ENCODE peak calls at places on chromosomes 5 and 9, in five cellular contexts. S, T, C, G and N are unnamed samples.

GRCh38 chr5:149771216-149771973 is 41.3 kb downstream of the PPARGC1B start:
- DNase-seq in S (no peak), T (no peak), C (no peak), G (no peak), N (no peak)

GRCh38 chr9:2876726-2877125 is 32.8 kb upstream of the PUM3 start:
- DNase-seq in S (no peak), T (no peak), C (no peak), G (no peak), N (no peak)

GRCh38 chr9:73327149-73327548 is 175.5 kb downstream of the ANXA1 start:
- DNase-seq in S (no peak), T (no peak), C (no peak), G (no peak), N (no peak)

GRCh38 chr5:127671218-127671617 is 22.3 kb downstream of the CTXN3 start:
- DNase-seq in S (no peak), T (no peak), C (no peak), G (no peak), N (no peak)

GRCh38 chr5:171957591-171958251 is 48.7 kb downstream of the FBXW11 start:
- DNase-seq in S (no peak), T (no peak), C (no peak), G (no peak), N (no peak)

GRCh38 chr5:98483301-98483700 is 290.2 kb upstream of the RGMB start:
- DNase-seq in S (no peak), T (no peak), C (peak), G (no peak), N (no peak)

GRCh38 chr5:40106847-40107246 is 572.9 kb upstream of the PTGER4 start:
- DNase-seq in S (no peak), T (no peak), C (no peak), G (no peak), N (no peak)

GRCh38 chr5:139708877-139709586 is 60.9 kb downstream of the CXXC5 start:
- DNase-seq in S (no peak), T (peak), C (peak), G (peak), N (peak)

GRCh38 chr9:70111042-70111602 is 67.5 kb downstream of the MAMDC2 start:
- DNase-seq in S (peak), T (peak), C (peak), G (peak), N (peak)

GRCh38 chr5:150448960-150449490 is 514 bp downstream of the RPS14 start:
- DNase-seq in S (no peak), T (no peak), C (no peak), G (no peak), N (no peak)

GRCh38 chr5:103927739-103928138 is 365.1 kb upstream of the NUDT12 start:
- DNase-seq in S (no peak), T (no peak), C (no peak), G (no peak), N (no peak)

GRCh38 chr5:68344447-68345111 is 129.0 kb downstream of the PIK3R1 start:
- DNase-seq in S (no peak), T (no peak), C (peak), G (no peak), N (no peak)

GRCh38 chr9:76371901-76372300 is 22.3 kb downstream of the RFK start:
- DNase-seq in S (no peak), T (no peak), C (peak), G (no peak), N (no peak)

GRCh38 chr5:6595405-6595804 is 37.4 kb downstream of the NSUN2 start:
- DNase-seq in S (no peak), T (no peak), C (no peak), G (no peak), N (no peak)

GRCh38 chr5:10985091-10985490 is 224.1 kb upstream of the DAP start:
- DNase-seq in S (no peak), T (no peak), C (no peak), G (no peak), N (no peak)

GRCh38 chr9:98357921-98358535 is 102.6 kb upstream of the TBC1D2 start:
- DNase-seq in S (no peak), T (no peak), C (peak), G (no peak), N (no peak)

GRCh38 chr9:95092321-95093072 is 225.0 kb downstream of the FANCC start:
- DNase-seq in S (no peak), T (peak), C (peak), G (no peak), N (no peak)

GRCh38 chr5:127941646-127942045 is 141.9 kb upstream of the SLC12A2 start:
- DNase-seq in S (peak), T (no peak), C (no peak), G (no peak), N (no peak)

GRCh38 chr9:72932669-72933068 is 20.2 kb downstream of the ALDH1A1 start:
- DNase-seq in S (no peak), T (no peak), C (peak), G (no peak), N (no peak)

GRCh38 chr9:128702949-128703615 is 779 bp downstream of the PKN3 start:
- DNase-seq in S (no peak), T (peak), C (no peak), G (peak), N (peak)
- H3K4me3 ChIP-seq in S (peak), T (peak), C (peak), G (peak), N (peak)

GRCh38 chr5:153982206-153982605 is 56.5 kb downstream of the FAM114A2 start:
- DNase-seq in S (no peak), T (no peak), C (no peak), G (no peak), N (no peak)
- H3K4me3 ChIP-seq in S (no peak), T (no peak), C (no peak), G (no peak), N (no peak)

GRCh38 chr5:57828221-57828620 is 345.6 kb upstream of the ACTBL2 start:
- DNase-seq in S (no peak), T (no peak), C (no peak), G (no peak), N (no peak)

GRCh38 chr5:57822651-57823050 is 340.0 kb upstream of the ACTBL2 start:
- DNase-seq in S (no peak), T (no peak), C (no peak), G (no peak), N (no peak)

GRCh38 chr5:57818397-57818796 is 335.8 kb upstream of the ACTBL2 start:
- DNase-seq in S (no peak), T (no peak), C (no peak), G (no peak), N (no peak)

GRCh38 chr5:57825026-57825683 is 342.5 kb upstream of the ACTBL2 start:
- DNase-seq in S (no peak), T (no peak), C (peak), G (no peak), N (no peak)

DNA sequence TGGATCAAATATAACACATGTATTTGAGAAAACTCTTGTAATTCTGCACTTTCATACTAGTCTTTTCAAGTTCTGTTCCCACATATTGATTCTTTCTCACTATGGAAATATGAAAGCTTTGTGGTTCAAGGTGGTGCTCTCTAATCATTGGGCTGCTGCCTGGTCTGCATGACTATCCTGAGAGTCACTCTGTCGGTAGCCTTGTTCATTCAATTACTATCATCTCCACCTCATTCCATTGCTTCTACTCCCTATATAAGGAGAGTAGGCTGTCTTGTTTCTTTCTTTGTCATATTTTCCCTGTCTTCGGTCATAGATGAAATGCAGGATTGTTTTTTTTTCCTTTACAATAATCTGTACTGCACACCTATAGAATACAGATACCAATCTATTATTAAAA is 341.4 kb upstream of the ACTBL2 start:
- DNase-seq in S (no peak), T (no peak), C (no peak), G (no peak), N (no peak)
- H3K4me3 ChIP-seq in S (no peak), T (no peak), C (no peak), G (no peak), N (no peak)

GRCh38 chr5:27706832-27707231 is 668.4 kb upstream of the CDH9 start:
- DNase-seq in S (no peak), T (no peak), C (no peak), G (no peak), N (no peak)

DNA sequence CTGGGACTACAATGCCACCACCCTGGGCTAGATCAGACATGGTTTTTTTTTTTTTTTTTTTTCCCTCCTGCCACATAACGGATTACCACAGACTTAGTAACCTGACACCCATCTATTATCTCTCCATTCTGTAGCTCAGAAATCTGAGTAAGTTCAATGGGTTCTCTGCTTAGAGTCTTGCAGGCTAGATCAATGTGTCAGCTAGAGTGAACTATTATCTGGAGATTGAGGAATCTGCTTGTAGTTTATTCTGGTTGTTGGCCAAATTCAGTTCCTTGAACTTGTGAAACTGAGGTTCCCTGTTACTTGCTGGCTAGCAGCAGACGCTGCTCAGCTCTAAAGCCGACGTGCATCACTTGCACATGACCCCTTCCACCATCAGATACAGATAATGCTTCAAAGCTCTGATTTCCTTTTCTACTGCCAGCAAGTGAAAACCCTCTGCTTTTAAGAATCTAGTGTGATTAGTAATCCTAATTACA is 664.0 kb upstream of the CDH9 start:
- DNase-seq in S (no peak), T (no peak), C (peak), G (no peak), N (no peak)
- H3K4me3 ChIP-seq in S (no peak), T (no peak), C (no peak), G (no peak), N (no peak)

GRCh38 chr5:178229861-178230260 is 2.7 kb downstream of the PHYKPL start:
- DNase-seq in S (no peak), T (no peak), C (no peak), G (no peak), N (no peak)

GRCh38 chr5:178232920-178233429 is 373 bp upstream of the PHYKPL start:
- DNase-seq in S (no peak), T (no peak), C (no peak), G (no peak), N (no peak)

GRCh38 chr5:178232124-178232919 is at the start of gene PHYKPL:
- DNase-seq in S (peak), T (peak), C (peak), G (peak), N (peak)

GRCh38 chr5:178231736-178232123 is 872 bp downstream of the PHYKPL start:
- DNase-seq in S (no peak), T (no peak), C (no peak), G (no peak), N (no peak)

GRCh38 chr5:178230879-178231735 is 1.5 kb downstream of the PHYKPL start:
- DNase-seq in S (no peak), T (no peak), C (peak), G (no peak), N (peak)
- H3K4me3 ChIP-seq in S (peak), T (peak), C (peak), G (peak), N (peak)

GRCh38 chr9:96858018-96858573 is 3.8 kb upstream of the ZNF782 start:
- DNase-seq in S (no peak), T (no peak), C (no peak), G (no peak), N (no peak)

GRCh38 chr9:96854073-96854876 is at the start of gene ZNF782:
- DNase-seq in S (peak), T (peak), C (peak), G (peak), N (peak)

GRCh38 chr9:96858670-96859069 is 4.4 kb upstream of the ZNF782 start:
- DNase-seq in S (no peak), T (no peak), C (no peak), G (no peak), N (no peak)

GRCh38 chr9:96854877-96855273 is 561 bp upstream of the ZNF782 start:
- DNase-seq in S (no peak), T (no peak), C (no peak), G (no peak), N (no peak)

DNA sequence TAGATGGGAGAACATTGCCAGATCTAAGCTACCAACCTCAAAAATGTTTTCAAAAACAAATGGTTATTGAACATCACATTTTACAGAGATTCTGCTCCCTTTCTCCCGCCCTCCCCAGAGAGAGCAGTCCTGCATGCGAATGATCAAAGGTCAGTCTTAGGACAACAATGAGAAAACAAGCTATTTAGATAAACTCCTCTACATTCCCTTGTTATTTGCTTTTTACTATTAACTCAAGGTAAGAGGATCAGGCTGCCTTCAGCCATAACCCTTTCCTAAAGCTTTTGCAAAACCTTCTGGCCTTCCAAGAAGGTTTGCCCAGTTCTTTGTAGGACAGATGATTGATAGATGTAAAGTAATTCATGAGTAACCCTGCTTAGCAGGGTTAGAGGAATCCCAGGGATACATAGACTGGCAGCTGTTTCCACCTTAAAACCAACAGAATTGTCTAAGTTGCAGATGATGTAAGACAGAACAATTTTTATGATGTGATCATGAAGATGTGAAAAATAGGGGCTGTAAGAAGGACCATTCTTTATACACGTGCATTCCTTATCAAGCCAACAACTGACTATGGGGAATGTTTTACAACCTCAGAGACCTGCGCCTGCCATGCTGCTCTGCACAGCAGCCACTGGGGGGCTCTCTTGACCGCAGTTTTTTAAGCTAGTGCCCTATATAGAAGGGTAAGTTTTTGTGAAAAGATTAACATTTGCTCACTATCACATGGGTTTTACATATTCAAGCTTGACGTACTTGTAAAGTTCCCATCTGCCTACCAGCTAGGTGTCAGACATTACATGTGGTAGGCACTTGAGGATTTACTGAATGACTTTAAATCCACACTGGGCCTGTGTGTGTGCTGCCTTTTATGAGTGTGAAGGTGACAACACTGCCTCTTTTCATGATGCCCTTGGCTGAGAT is 2.3 kb upstream of the ZNF782 start:
- DNase-seq in S (peak), T (no peak), C (peak), G (peak), N (peak)
- H3K4me3 ChIP-seq in S (no peak), T (no peak), C (no peak), G (no peak), N (no peak)

DNA sequence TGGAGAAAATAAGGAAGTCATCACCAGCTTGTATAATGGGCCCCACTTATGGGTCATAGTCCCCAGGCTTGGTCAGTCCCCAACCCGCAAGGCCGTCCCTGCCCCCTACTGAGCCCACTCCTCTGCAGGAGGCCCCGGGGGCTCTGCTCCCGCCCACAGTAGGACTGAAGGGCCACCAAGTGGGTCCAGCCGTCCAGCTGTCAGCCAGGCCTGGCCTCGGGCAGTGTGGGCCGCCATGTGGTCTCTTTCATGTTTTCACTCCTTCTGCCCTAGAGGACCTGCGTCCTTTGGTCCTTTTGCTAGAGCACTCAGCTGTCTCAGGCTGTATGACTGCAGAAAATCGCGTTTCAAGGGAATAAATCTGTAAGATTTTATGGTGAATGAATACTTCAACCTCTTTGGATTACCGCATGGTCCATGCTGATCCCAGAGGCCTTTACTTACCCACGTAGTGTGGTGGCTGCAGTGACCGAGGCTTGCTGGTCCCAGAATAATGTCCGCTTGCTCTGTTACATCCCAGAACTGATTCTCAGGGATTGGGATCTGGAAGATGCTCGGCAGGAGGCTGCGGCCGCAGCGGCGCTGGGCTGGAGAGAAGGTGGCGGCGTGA is 105.8 kb upstream of the FAM120A start:
- DNase-seq in S (no peak), T (no peak), C (no peak), G (no peak), N (no peak)
- H3K4me3 ChIP-seq in S (peak), T (peak), C (no peak), G (peak), N (peak)